ENCODE peak calls at places on chromosomes 4 and X, in seven cellular contexts. J is SK-N-SH, H is HCT116, N is K562, R is NT2/D1, Y is HepG2, X is GM12878. B is an unnamed sample.

GRCh38 chrX:150934453-150934852 is 36.0 kb upstream of the CD99L2 start:
- DNase-seq in H (no peak), J (no peak), Y (no peak), N (no peak), X (no peak), R (no peak), B (no peak)

GRCh38 chr4:95510877-95511276 is 37.9 kb downstream of the UNC5C start:
- DNase-seq in X (no peak), Y (no peak), N (no peak), H (peak; percentile 70), R (no peak), J (no peak), B (no peak)

GRCh38 chr4:124202106-124202505 is 510.4 kb downstream of the ANKRD50 start:
- DNase-seq in Y (no peak), X (no peak), N (no peak), H (no peak), J (no peak), R (no peak), B (no peak)

GRCh38 chr4:35872273-35872672 is 372.0 kb downstream of the ARAP2 start:
- DNase-seq in R (no peak), Y (no peak), X (no peak), N (no peak), J (no peak), H (no peak), B (no peak)

GRCh38 chr4:104064650-104065577 is 345.1 kb upstream of the TACR3 start:
- DNase-seq in J (peak; percentile 25), X (peak; percentile 23), R (peak; percentile 33), H (peak; percentile 56), Y (peak; percentile 39), N (peak; percentile 7), B (peak; percentile 3)

GRCh38 chr4:176611351-176611750 is 181.4 kb downstream of the VEGFC start:
- DNase-seq in H (no peak), Y (no peak), X (no peak), J (no peak), R (no peak), N (no peak), B (no peak)

GRCh38 chrX:41526925-41527324 is 79.8 kb downstream of the NYX start:
- DNase-seq in R (no peak), J (no peak), Y (no peak), N (no peak), X (no peak), H (no peak), B (no peak)

GRCh38 chrX:39753296-39753996 is 344.3 kb downstream of the BCOR start:
- DNase-seq in H (no peak), J (no peak), X (no peak), N (peak; percentile 59), Y (no peak), R (no peak), B (no peak)

GRCh38 chr4:183492791-183493221 is 12.1 kb upstream of the ING2 start:
- DNase-seq in Y (no peak), N (no peak), R (no peak), X (no peak), H (no peak), J (no peak), B (no peak)

GRCh38 chr4:166012129-166013078 is 139.4 kb downstream of the TLL1 start:
- DNase-seq in Y (no peak), R (no peak), N (no peak), X (no peak), J (no peak), H (no peak), B (no peak)

GRCh38 chr4:149980941-149981340 is 97.3 kb upstream of the DCLK2 start:
- DNase-seq in J (peak; percentile 26), Y (peak; percentile 26), N (peak; percentile 61), X (no peak), R (peak; percentile 22), H (peak; percentile 33), B (peak; percentile 13)
- TF ChIP-seq YY1 in J (no peak), Y (no peak), N (no peak), X (no peak), R (no peak), H (no peak), B (no peak)

GRCh38 chr4:101651778-101652177 is 138.8 kb upstream of the BANK1 start:
- DNase-seq in R (no peak), Y (no peak), N (no peak), J (no peak), H (no peak), X (no peak), B (no peak)
- TF ChIP-seq YY1 in R (no peak), Y (no peak), N (no peak), J (no peak), H (no peak), X (no peak), B (no peak)

GRCh38 chr4:53128959-53129358 is 236.9 kb downstream of the SCFD2 start:
- DNase-seq in H (no peak), Y (no peak), R (no peak), J (no peak), N (no peak), X (no peak), B (no peak)
- TF ChIP-seq YY1 in H (no peak), Y (no peak), R (no peak), J (no peak), N (no peak), X (no peak), B (no peak)

DNA sequence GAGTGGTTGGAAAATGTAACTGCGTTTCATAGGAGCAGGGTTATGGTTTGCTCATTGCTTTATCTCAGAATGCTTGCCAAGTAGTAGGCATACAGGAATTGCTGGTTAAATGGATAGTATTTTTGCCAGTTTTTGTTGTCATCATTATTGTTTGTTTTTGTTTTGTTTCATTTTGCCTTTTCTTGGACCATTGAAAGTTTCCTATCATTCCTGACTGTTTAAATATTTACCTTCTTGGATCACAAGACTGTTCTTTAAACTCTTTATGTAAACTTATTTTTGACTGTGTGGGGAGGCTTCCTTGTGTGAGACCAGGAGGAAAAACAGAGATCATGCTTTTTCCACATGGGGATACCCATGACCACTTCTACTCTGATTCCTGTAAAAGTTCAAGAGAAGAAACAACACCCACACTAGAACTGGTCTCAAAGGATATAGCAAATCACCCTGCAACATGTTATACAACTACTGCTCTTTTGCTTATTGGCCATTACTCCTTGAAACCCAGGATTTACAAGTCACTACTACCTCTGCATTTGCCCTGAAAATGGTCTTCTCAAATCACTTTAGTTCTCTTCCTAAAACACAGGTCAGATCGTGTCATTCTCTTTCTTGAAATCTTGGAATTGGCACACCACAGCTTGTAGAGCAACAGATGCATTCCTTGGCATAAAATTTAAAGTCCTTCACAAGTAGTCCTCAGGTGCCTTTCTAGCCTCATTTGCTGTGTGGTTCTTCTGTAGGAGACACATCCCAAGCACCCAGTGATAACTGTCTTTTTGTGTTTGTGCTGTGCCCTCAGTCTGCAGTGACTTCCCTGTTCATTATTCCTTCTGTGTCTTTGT is 51.3 kb downstream of the FNIP2 start:
- DNase-seq in N (no peak), H (no peak), Y (no peak), J (no peak), X (no peak), R (no peak), B (no peak)
- TF ChIP-seq YY1 in N (no peak), H (no peak), Y (no peak), J (no peak), X (no peak), R (no peak), B (no peak)

GRCh38 chr4:1751155-1751918 is 30.0 kb downstream of the TACC3 start:
- DNase-seq in J (no peak), H (no peak), N (no peak), R (no peak), Y (no peak), X (no peak), B (no peak)

GRCh38 chr4:1751919-1752283 is 30.6 kb downstream of the TACC3 start:
- DNase-seq in H (no peak), R (no peak), J (no peak), N (peak; percentile 59), X (no peak), Y (peak; percentile 52), B (no peak)

GRCh38 chr4:1753256-1753655 is 31.9 kb downstream of the TACC3 start:
- DNase-seq in R (no peak), H (no peak), N (no peak), Y (no peak), J (no peak), X (no peak), B (no peak)

GRCh38 chr4:1753692-1754311 is 32.5 kb downstream of the TACC3 start:
- DNase-seq in N (no peak), J (no peak), R (no peak), X (no peak), Y (peak; percentile 39), H (no peak), B (no peak)

DNA sequence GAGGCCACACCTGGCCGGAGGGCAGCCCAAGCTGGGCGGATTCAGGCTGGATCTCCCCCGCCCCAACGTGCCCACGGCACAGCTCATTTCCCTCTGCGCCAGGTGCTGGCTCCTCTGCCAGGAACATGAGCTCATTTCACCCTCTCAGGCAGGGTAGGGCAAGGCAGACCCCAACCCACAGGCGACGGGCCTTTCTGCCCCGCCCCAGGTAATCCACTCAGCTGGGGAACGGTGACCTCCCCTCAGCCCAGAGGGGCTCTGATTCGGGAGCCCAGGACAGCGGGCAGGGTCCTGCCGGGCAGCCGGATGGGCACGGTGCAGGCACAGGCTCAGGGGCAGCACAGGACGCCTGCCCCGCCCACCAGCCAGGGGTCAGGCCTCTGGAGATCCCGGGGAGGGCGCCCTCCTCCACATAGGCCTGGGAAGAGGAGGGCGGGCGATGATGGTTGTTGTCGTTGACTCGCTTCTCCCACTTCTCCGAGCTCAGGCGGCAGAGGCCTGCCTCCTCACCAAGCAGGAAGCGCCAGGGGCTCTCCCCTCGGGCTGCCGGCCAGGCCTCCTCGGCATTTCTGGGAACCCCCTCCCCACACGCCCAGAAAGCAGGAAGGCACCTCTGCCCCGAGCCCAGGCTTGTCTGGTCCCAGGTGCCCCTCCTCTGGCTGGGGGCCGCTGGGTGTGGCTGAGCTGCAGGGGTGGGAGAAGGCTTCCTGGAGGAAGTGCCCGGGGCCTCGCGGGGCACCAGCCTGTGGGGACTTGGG is 31.1 kb downstream of the TACC3 start:
- DNase-seq in X (no peak), Y (peak; percentile 69), N (peak; percentile 51), J (no peak), H (no peak), R (no peak), B (no peak)
- TF ChIP-seq YY1 in X (no peak), Y (peak; percentile 11), N (no peak), J (no peak), H (no peak), R (no peak), B (no peak)

DNA sequence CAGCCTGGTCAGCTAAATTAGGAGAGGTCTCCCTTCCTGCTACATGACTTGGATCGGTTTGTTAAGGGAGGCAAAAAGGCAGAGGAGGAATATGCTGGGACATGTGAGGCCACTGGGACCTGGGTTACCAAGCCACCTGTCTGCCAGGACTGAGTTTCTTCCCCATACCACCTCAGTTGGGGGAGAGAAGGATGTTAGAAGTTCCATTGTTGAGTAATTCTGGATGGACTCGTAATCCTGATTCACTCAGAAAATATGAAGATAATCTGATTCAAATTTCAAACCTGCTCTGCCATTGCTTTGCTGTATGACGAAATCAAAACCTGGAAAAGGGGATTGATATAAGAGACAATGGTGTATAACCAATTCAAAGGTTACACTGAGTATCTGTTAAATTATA is 97.4 kb upstream of the S100G start:
- DNase-seq in J (no peak), H (no peak), Y (no peak), R (no peak), X (no peak), N (no peak), B (no peak)
- TF ChIP-seq YY1 in J (no peak), H (no peak), Y (no peak), R (no peak), X (no peak), N (no peak), B (no peak)